ENCODE peak calls at places on chromosomes 13 and 19, in ten cellular contexts. P is pancreas; J is PC-9; H is neural progenitor cell; E is SK-N-SH; W is neuronal stem cell; Y is naive thymus-derived CD4-positive, alpha-beta T cell; V is ascending aorta; A is Peyer's patch; S is upper lobe of right lung. R is an unnamed sample. For H3K4me1, the result is how much of the 10 kb centered on the place peaks cover.

GRCh38 chr19:13150187-13150918 is at the start of the genes IER2 and STX10:
- DNase-seq in V (peak), W (peak), A (peak), H (peak), E (peak), J (peak), P (peak), S (peak), Y (peak), R (peak)

GRCh38 chr13:78286748-78287147 is 316.6 kb downstream of the POU4F1 start:
- DNase-seq in Y (no peak), S (no peak), A (no peak), E (no peak), V (no peak), H (no peak), J (no peak), P (no peak), W (no peak), R (no peak)

GRCh38 chr13:91045351-91046034 is 302.0 kb upstream of the MIR17HG start:
- DNase-seq in H (peak), P (no peak), E (peak), W (peak), J (no peak), S (no peak), V (no peak), Y (no peak), A (no peak), R (no peak)

GRCh38 chr13:42078113-42078769 is 29.8 kb downstream of the DGKH start:
- DNase-seq in S (no peak), A (no peak), J (no peak), P (no peak), Y (no peak), E (peak), V (no peak), H (peak), W (no peak), R (no peak)

GRCh38 chr13:24052547-24052981 is 108.0 kb upstream of the SPATA13 start:
- DNase-seq in P (no peak), H (no peak), E (peak), W (no peak), S (no peak), J (no peak), Y (no peak), V (no peak), A (no peak), R (no peak)

GRCh38 chr13:43663474-43664090 is 123.2 kb downstream of the ENOX1 start:
- DNase-seq in J (no peak), P (no peak), Y (no peak), E (no peak), W (no peak), V (no peak), H (no peak), S (no peak), A (no peak), R (no peak)

GRCh38 chr13:79679334-79679733 is 198.4 kb downstream of the NDFIP2 start:
- DNase-seq in W (peak), P (peak), S (peak), H (peak), J (peak), A (peak), V (no peak), E (peak), Y (peak), R (peak)

GRCh38 chr13:80881495-80882482 is 540.9 kb upstream of the SPRY2 start:
- DNase-seq in J (no peak), E (no peak), V (no peak), S (no peak), A (no peak), Y (no peak), W (no peak), P (no peak), H (no peak), R (no peak)

GRCh38 chr19:44653977-44654784 is 10.5 kb downstream of the PVR start:
- DNase-seq in E (no peak), P (peak), A (peak), J (peak), H (peak), W (peak), Y (peak), S (peak), V (peak), R (peak)

GRCh38 chr19:32868206-32868950 is 1.2 kb downstream of the SLC7A9 start:
- DNase-seq in E (no peak), P (no peak), H (no peak), W (no peak), A (no peak), V (no peak), S (peak), Y (no peak), J (no peak), R (no peak)

GRCh38 chr19:771332-771785 is 20.4 kb downstream of the MISP start:
- DNase-seq in H (peak), A (no peak), W (no peak), P (peak), V (no peak), Y (no peak), J (no peak), E (peak), S (no peak), R (no peak)

GRCh38 chr19:53055117-53055516 is 10.6 kb downstream of the ERVV-2 start:
- DNase-seq in P (no peak), H (no peak), W (no peak), V (no peak), E (no peak), Y (no peak), S (no peak), J (peak), A (no peak), R (no peak)

GRCh38 chr13:109100705-109101104 is 471.3 kb downstream of the MYO16 start:
- DNase-seq in H (no peak), Y (no peak), S (no peak), V (no peak), E (no peak), P (no peak), W (no peak), A (no peak), J (no peak), R (peak)

GRCh38 chr19:31378404-31378803 is 29.2 kb upstream of the TSHZ3 start:
- DNase-seq in H (no peak), E (peak), Y (no peak), J (no peak), W (no peak), V (no peak), S (no peak), A (no peak), P (no peak), R (no peak)

GRCh38 chr13:111614613-111615012 is 294.2 kb downstream of the TEX29 start:
- DNase-seq in S (no peak), W (no peak), J (no peak), V (no peak), E (no peak), A (no peak), P (no peak), H (no peak), Y (no peak), R (no peak)

GRCh38 chr13:106612688-106613087 is 44.8 kb upstream of the ARGLU1 start:
- DNase-seq in P (peak), W (no peak), H (no peak), E (no peak), Y (no peak), A (no peak), V (no peak), S (peak), J (no peak), R (no peak)

GRCh38 chr13:40334616-40335015 is 331.8 kb downstream of the FOXO1 start:
- DNase-seq in H (no peak), E (no peak), P (no peak), V (no peak), J (no peak), W (no peak), A (no peak), S (no peak), Y (no peak), R (no peak)

GRCh38 chr13:40333238-40333637 is 333.2 kb downstream of the FOXO1 start:
- DNase-seq in W (no peak), S (no peak), A (no peak), Y (no peak), V (no peak), H (no peak), J (no peak), P (no peak), E (no peak), R (no peak)

GRCh38 chr13:40336228-40337221 is 329.9 kb downstream of the FOXO1 start:
- DNase-seq in P (peak), S (no peak), W (no peak), A (no peak), J (no peak), V (no peak), Y (peak), H (no peak), E (no peak), R (peak)

GRCh38 chr13:40331802-40332201 is 334.6 kb downstream of the FOXO1 start:
- DNase-seq in J (no peak), V (no peak), P (no peak), Y (no peak), E (no peak), A (no peak), S (no peak), W (no peak), H (no peak), R (no peak)

DNA sequence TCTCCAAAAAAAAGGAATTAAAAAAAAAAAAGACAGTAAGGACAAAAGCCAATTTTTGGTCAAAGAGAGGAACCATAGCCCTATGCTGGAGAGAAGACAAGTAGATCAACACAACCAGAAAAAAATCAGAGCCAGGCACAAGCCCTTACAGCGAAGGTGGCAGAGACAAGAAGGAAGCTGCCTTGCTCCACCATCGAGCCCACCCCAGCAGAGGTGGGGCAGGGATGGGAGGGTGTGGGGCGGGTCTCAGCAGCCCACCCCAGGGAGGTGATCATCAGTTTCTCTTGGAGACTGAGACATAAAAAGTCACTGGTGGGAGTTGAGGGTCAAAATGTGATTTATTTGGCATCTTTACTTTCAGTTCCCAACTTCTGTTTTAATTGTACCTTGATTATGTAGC is 332.4 kb downstream of the FOXO1 start:
- DNase-seq in J (no peak), P (no peak), V (no peak), A (no peak), W (no peak), E (no peak), S (no peak), H (no peak), Y (no peak), R (no peak)
- H3K4me1 ChIP-seq in J (under half), P (under half), V (under half), A (under half), W (under half), E (under half), S (under half), H (under half), Y (under half), R (under half)

GRCh38 chr19:2327773-2328400 is 499 bp downstream of the LSM7 start:
- DNase-seq in Y (peak), H (peak), V (no peak), E (peak), P (no peak), J (peak), S (no peak), A (no peak), W (peak), R (no peak)

GRCh38 chr19:2324220-2324948 is 4.0 kb downstream of the LSM7 start:
- DNase-seq in P (no peak), A (no peak), Y (no peak), S (no peak), W (no peak), J (no peak), H (no peak), V (no peak), E (no peak), R (no peak)

GRCh38 chr19:2326699-2327360 is 1.6 kb downstream of the LSM7 start:
- DNase-seq in V (no peak), S (no peak), E (no peak), W (no peak), H (no peak), J (no peak), P (no peak), A (no peak), Y (no peak), R (no peak)

GRCh38 chr19:2323707-2324106 is 4.7 kb downstream of the LSM7 start:
- DNase-seq in J (no peak), S (no peak), P (no peak), H (no peak), V (no peak), W (no peak), A (no peak), Y (no peak), E (no peak), R (no peak)

DNA sequence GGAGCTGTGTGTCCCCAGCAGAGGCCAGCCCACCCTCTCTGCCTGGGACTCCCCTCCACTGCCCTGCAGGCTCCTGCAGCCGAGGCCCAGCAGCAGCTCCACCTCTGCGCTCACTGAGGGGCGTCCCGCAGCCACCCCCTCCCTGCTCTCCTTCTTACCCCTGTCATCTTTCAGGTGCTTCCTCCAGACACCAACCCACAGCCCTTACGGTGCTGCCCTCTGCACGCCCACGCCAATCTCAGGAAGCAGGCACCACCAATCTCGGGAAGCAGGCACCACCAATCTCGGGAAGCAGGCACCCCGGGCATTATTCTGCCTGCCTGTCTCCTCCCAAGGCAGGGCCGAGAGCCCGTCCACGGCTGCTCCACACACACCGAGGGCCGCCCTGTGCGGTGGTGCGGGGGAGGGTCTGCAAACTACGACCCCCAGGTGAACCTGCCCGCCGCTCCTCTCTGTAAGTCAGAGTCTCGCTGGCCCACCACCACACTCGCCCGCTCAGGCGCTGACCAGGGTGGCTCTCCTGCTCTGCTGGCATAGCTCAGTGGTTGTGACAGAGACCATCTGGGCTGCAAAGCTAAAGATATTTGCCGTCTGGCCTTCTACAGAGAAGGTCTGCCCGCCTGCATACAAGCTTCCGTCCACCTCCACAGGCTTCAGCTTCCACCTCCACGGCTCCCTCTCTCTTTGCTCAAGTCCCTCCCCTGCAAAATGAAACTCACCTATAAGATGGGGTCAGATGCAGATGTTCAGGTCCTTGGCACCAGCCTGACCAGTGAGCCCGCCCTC is 2.9 kb downstream of the LSM7 start:
- DNase-seq in V (no peak), P (no peak), H (no peak), A (no peak), Y (no peak), J (no peak), S (no peak), E (no peak), W (no peak), R (no peak)
- H3K4me1 ChIP-seq in V (under half), P (under half), H (under half), A (under half), Y (under half), J (under half), S (under half), E (under half), W (under half), R (under half)

GRCh38 chr19:16358456-16358855 is 33.8 kb downstream of the KLF2 start:
- DNase-seq in P (no peak), S (no peak), E (no peak), W (no peak), V (no peak), A (no peak), J (no peak), H (no peak), Y (no peak), R (no peak)

GRCh38 chr19:16361254-16361653 is 36.6 kb downstream of the KLF2 start:
- DNase-seq in W (no peak), P (no peak), H (no peak), S (no peak), E (no peak), V (no peak), A (no peak), Y (no peak), J (no peak), R (no peak)

GRCh38 chr19:16359074-16359473 is 34.4 kb downstream of the KLF2 start:
- DNase-seq in W (no peak), S (no peak), V (no peak), J (no peak), A (no peak), P (no peak), E (no peak), Y (no peak), H (no peak), R (peak)

GRCh38 chr19:16360738-16361137 is 36.1 kb downstream of the KLF2 start:
- DNase-seq in A (no peak), J (no peak), W (no peak), Y (no peak), S (no peak), P (no peak), H (no peak), V (no peak), E (no peak), R (no peak)

DNA sequence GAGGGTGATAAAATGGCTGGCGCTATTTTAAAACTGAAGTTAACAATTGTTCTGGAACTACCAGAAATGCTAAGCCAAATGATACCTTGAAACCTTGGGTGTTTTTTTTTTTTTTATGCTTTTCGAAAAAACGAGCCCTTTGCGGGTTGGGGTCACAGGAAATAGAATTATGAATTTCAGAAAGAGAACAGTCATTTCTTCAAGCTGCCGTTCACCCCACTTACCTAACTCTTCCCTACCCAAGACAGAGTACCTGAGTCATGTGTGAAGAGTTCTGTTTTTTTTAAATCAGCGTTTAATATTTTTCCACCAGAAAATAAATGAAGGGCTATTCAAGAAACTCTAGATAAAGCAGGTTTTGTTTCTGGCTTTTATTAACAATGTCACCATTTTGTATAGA is 35.3 kb downstream of the KLF2 start:
- DNase-seq in S (no peak), E (no peak), J (no peak), V (no peak), A (no peak), W (no peak), P (no peak), H (no peak), Y (peak), R (no peak)
- H3K4me1 ChIP-seq in S (under half), E (under half), J (under half), V (under half), A (under half), W (under half), P (under half), H (under half), Y (under half), R (under half)

DNA sequence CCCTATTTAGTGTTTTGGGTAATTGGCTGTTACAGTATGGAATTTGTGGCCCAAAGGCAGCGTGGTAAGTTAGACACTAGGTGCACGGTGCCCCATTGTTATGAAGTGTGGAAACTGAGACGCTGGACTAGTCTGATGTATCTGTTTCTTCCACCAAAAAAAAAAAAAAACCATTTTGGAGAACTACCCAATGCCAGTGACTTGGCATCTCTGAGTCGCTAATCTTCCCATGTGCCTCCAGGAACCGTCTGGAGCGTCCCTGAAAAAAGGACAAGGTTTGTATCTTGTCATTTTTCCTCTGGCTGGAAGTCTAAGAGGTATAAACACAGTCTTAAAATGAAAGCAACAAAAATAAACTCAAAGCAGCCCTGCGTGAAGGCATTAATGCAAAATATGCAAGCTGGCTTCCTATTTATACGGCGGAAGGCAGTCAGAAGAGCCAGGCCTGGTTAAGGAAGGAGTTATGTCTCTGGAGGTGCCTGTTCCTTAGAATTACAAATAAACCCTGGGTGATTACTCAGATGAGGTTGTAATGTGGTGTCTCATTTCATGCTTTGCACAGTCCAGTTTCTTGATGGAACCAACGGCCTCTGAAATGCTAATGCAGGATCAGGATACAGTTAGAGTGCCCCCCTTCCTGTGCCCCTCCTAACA is 20.2 kb downstream of the ACTN4 start:
- DNase-seq in V (no peak), H (no peak), J (no peak), A (no peak), P (peak), Y (no peak), E (no peak), S (no peak), W (no peak), R (no peak)
- H3K4me1 ChIP-seq in V (half or more), H (half or more), J (half or more), A (under half), P (half or more), Y (half or more), E (under half), S (half or more), W (half or more), R (under half)

DNA sequence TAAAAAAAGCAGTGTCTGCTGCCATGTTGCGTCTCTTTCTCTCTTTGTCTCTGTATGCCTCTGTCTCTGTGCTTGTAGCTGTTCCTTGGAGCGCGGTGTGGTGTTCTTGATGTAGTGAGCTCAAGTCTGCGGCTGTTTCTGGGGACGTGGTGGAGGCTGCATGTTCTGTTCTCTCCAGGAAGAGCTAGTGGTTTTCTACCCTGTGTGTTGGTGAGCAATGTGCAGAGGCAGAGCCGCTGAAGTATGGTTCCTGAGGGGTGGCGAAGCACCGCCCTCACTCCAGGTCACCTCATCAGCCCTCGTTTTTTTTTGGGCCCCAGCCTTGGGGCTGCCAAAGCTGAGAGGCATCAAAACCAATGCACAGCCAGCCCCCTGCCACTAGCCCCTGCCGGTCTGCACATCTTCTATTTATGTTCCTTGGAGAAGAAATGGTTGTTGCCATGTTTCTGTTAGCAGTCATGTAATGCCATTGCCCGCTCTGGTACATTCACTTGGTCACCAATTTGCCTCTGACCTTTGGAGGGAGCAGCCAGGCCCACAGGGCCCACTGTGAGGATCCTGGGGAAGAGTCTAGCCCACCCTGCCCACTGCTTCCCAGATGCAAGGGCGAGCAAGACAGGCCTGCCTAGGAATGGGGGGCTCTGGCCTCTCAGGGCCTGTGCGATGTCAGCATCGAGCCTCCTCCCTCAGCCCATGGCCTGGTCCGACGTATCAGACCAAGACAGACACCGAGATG is 7.2 kb downstream of the HNRNPL start:
- DNase-seq in W (no peak), S (no peak), H (no peak), E (no peak), V (no peak), P (peak), Y (peak), A (no peak), J (no peak), R (no peak)
- H3K4me1 ChIP-seq in W (under half), S (under half), H (under half), E (under half), V (under half), P (under half), Y (under half), A (under half), J (under half), R (under half)

GRCh38 chr13:75368167-75368566 is 113.8 kb downstream of the TBC1D4 start:
- DNase-seq in V (no peak), A (no peak), W (no peak), P (no peak), Y (no peak), S (no peak), E (no peak), J (no peak), H (no peak), R (no peak)
- H3K4me1 ChIP-seq in V (under half), A (under half), W (under half), P (under half), Y (under half), S (under half), E (under half), J (under half), H (under half), R (under half)

R was measured in breast epithelium.